ENCODE peak calls at places on chromosomes 6 and 20, in five cellular contexts. F, O, E, V and L are unnamed samples.

GRCh38 chr6:14706378-14706929 is 539.4 kb upstream of the JARID2 start:
- DNase-seq in O (no peak), E (no peak), V (peak; percentile 59), F (no peak), L (no peak)

GRCh38 chr20:47027042-47027441 is 132.4 kb downstream of the EYA2 start:
- DNase-seq in F (no peak), E (no peak), V (no peak), O (no peak), L (no peak)

GRCh38 chr6:134253681-134254080 is 64.2 kb downstream of the SGK1 start:
- DNase-seq in E (no peak), V (no peak), F (no peak), O (no peak), L (no peak)

GRCh38 chr6:28558629-28559028 is 32.9 kb downstream of the GPX5 start:
- DNase-seq in E (peak; percentile 75), F (no peak), O (no peak), V (no peak), L (no peak)

GRCh38 chr20:51382986-51383821 is 159.3 kb downstream of the NFATC2 start:
- DNase-seq in E (peak; percentile 86), O (no peak), F (no peak), V (no peak), L (peak; percentile 28)

GRCh38 chr20:16942702-16943101 is 194.5 kb downstream of the OTOR start:
- DNase-seq in F (no peak), V (no peak), O (no peak), E (no peak), L (no peak)

GRCh38 chr6:163414117-163414366 is 476 bp upstream of the QKI start:
- DNase-seq in O (no peak), F (no peak), V (no peak), E (no peak), L (no peak)

GRCh38 chr20:6765469-6766058 is 1.9 kb upstream of the BMP2 start:
- DNase-seq in E (peak; percentile 31), V (no peak), O (peak; percentile 29), F (no peak), L (no peak)

GRCh38 chr6:36906539-36906938 is 20.8 kb downstream of the C6orf89 start:
- DNase-seq in E (peak; percentile 96), V (no peak), O (no peak), F (no peak), L (no peak)

GRCh38 chr20:24470782-24471582 is 1.6 kb downstream of the SYNDIG1 start:
- DNase-seq in V (no peak), F (no peak), O (no peak), E (no peak), L (no peak)

GRCh38 chr6:100376103-100376502 is 88.6 kb downstream of the SIM1 start:
- DNase-seq in V (no peak), O (no peak), E (no peak), F (no peak), L (no peak)

GRCh38 chr6:26121141-26122004 is 34.1 kb downstream of the HFE start:
- DNase-seq in F (no peak), E (no peak), O (no peak), V (no peak), L (no peak)

GRCh38 chr20:33654680-33655161 is 7.4 kb upstream of the C20orf144 start:
- DNase-seq in V (no peak), E (no peak), F (no peak), O (no peak), L (no peak)

GRCh38 chr6:14896475-14896874 is 349.4 kb upstream of the JARID2 start:
- DNase-seq in V (no peak), O (no peak), F (no peak), E (no peak), L (no peak)

GRCh38 chr6:85185977-85186376 is 263.9 kb upstream of the NT5E start:
- DNase-seq in V (no peak), E (no peak), F (no peak), O (no peak), L (no peak)

GRCh38 chr6:56905378-56905777 is 49.5 kb upstream of the BEND6 start:
- DNase-seq in F (no peak), O (no peak), V (no peak), E (no peak), L (no peak)

GRCh38 chr6:11428895-11429294 is 108.7 kb upstream of the TMEM170B start:
- DNase-seq in O (no peak), E (no peak), V (no peak), F (no peak), L (no peak)

GRCh38 chr6:72042088-72042487 is 155.7 kb downstream of the RIMS1 start:
- DNase-seq in E (peak; percentile 9), O (no peak), F (no peak), V (no peak), L (no peak)

GRCh38 chr6:108914235-108915022 is 66.2 kb downstream of the ARMC2 start:
- DNase-seq in E (peak; percentile 0), O (peak; percentile 32), F (no peak), V (peak; percentile 28), L (no peak)

GRCh38 chr6:148530394-148530923 is 187.8 kb downstream of the SASH1 start:
- DNase-seq in E (peak; percentile 22), O (peak; percentile 48), F (no peak), V (no peak), L (no peak)

GRCh38 chr6:99614430-99615161 is 8.0 kb downstream of the PRDM13 start:
- DNase-seq in O (no peak), E (peak; percentile 54), V (no peak), F (no peak), L (no peak)

GRCh38 chr20:24405810-24406209 is 63.6 kb upstream of the SYNDIG1 start:
- DNase-seq in E (no peak), V (no peak), O (no peak), F (no peak), L (no peak)

GRCh38 chr6:16535564-16535963 is 225.7 kb downstream of the ATXN1 start:
- DNase-seq in V (no peak), F (no peak), E (no peak), O (no peak), L (no peak)

GRCh38 chr6:1468126-1468525 is 78.8 kb downstream of the FOXF2 start:
- DNase-seq in E (no peak), V (no peak), O (no peak), F (no peak), L (no peak)

GRCh38 chr6:27565839-27566779 is 93.2 kb upstream of the ZNF184 start:
- DNase-seq in O (no peak), V (no peak), E (no peak), F (no peak), L (peak; percentile 26)

GRCh38 chr6:113018351-113019151 is 671.4 kb downstream of the RFPL4B start:
- DNase-seq in F (no peak), E (no peak), O (no peak), V (no peak), L (no peak)

GRCh38 chr6:40695114-40695513 is 108.0 kb upstream of the LRFN2 start:
- DNase-seq in E (no peak), O (no peak), V (no peak), F (no peak), L (no peak)

GRCh38 chr6:166494101-166494441 is 92.4 kb downstream of the RAMACL start:
- DNase-seq in F (no peak), O (no peak), E (no peak), V (no peak), L (no peak)

GRCh38 chr20:25066386-25066785 is 8.4 kb upstream of the ACSS1 start:
- DNase-seq in O (no peak), V (no peak), E (no peak), F (no peak), L (no peak)

GRCh38 chr6:129717287-129717686 is 7.3 kb upstream of the ARHGAP18 start:
- DNase-seq in V (no peak), O (no peak), F (no peak), E (no peak), L (no peak)

GRCh38 chr6:79335133-79335674 is 100.7 kb upstream of the HMGN3 start:
- DNase-seq in E (no peak), O (peak; percentile 24), F (no peak), V (no peak), L (no peak)